ENCODE peak calls at places on chromosomes 5 and 9, in nine cellular contexts. U is stomach, H is AG04449, Z is sigmoid colon, R is lower lobe of right lung, V is cardiac muscle cell, G is GM12878, K is IMR-90, E is breast epithelium. J is an unnamed sample.

GRCh38 chr5:102758576-102758975 is 3.5 kb downstream of the PAM start:
- DNase-seq in K (peak; percentile 77), Z (no peak), E (no peak), H (no peak), G (no peak), U (no peak), R (no peak), V (peak; percentile 13), J (no peak)

GRCh38 chr5:120436996-120437395 is 27.1 kb upstream of the PRR16 start:
- DNase-seq in G (no peak), Z (no peak), V (no peak), K (peak; percentile 49), E (no peak), R (no peak), U (no peak), H (peak; percentile 58), J (no peak)

GRCh38 chr5:155307219-155307618 is 293.7 kb downstream of the KIF4B start:
- DNase-seq in G (no peak), U (no peak), H (no peak), R (no peak), E (no peak), K (no peak), Z (no peak), V (no peak), J (no peak)

GRCh38 chr9:557601-558201 is 283.8 kb upstream of the DMRT1 start:
- DNase-seq in V (no peak), Z (no peak), E (no peak), K (no peak), R (no peak), U (no peak), H (no peak), G (no peak), J (no peak)

GRCh38 chr9:22469928-22470544 is 23.4 kb downstream of the DMRTA1 start:
- DNase-seq in R (no peak), G (peak; percentile 3), U (no peak), Z (no peak), V (peak; percentile 29), E (no peak), H (no peak), K (peak; percentile 13), J (no peak)

GRCh38 chr5:132234684-132235062 is 7.0 kb upstream of the P4HA2 start:
- DNase-seq in Z (peak; percentile 40), E (no peak), G (no peak), U (no peak), V (no peak), K (no peak), R (no peak), H (no peak), J (no peak)

GRCh38 chr5:68528877-68529276 is 313.3 kb downstream of the PIK3R1 start:
- DNase-seq in K (peak; percentile 18), E (no peak), R (no peak), Z (no peak), U (no peak), G (no peak), V (no peak), H (peak; percentile 44), J (no peak)

GRCh38 chr5:111719773-111720172 is 37.2 kb downstream of the NREP start:
- DNase-seq in E (no peak), R (no peak), V (no peak), G (no peak), Z (no peak), K (no peak), U (no peak), H (no peak), J (no peak)

GRCh38 chr5:180296778-180297177 is 4.9 kb upstream of the MAPK9 start:
- DNase-seq in K (peak; percentile 13), H (no peak), Z (no peak), U (no peak), E (no peak), V (peak; percentile 34), G (no peak), R (no peak), J (no peak)

GRCh38 chr5:140049205-140049604 is 6.1 kb upstream of the NRG2 start:
- DNase-seq in G (no peak), K (no peak), Z (no peak), H (no peak), U (no peak), E (no peak), R (no peak), V (no peak), J (no peak)

GRCh38 chr5:51380603-51381207 is 2.5 kb upstream of the ISL1 start:
- DNase-seq in Z (no peak), K (peak; percentile 4), G (no peak), V (peak; percentile 29), E (no peak), U (peak; percentile 41), H (no peak), R (no peak), J (no peak)

GRCh38 chr5:99037668-99038067 is 108.9 kb upstream of the CHD1 start:
- DNase-seq in V (no peak), H (no peak), R (peak; percentile 60), U (peak; percentile 43), E (no peak), K (no peak), G (no peak), Z (no peak), J (no peak)

GRCh38 chr9:14258840-14259239 is 55.1 kb downstream of the NFIB start:
- DNase-seq in R (no peak), E (no peak), K (peak; percentile 68), Z (no peak), H (no peak), V (peak; percentile 53), G (no peak), U (no peak), J (no peak)
- H3K4me3 ChIP-seq in R (no peak overlapping the region), E (no peak overlapping the region), K (no peak overlapping the region), Z (no peak overlapping the region), H (no peak overlapping the region), V (no peak overlapping the region), G (no peak overlapping the region), U (no peak overlapping the region), J (no peak overlapping the region)

GRCh38 chr9:132211570-132211969 is 49.7 kb downstream of the NTNG2 start:
- DNase-seq in E (no peak), Z (no peak), G (no peak), H (no peak), U (no peak), R (no peak), K (no peak), V (no peak), J (no peak)

GRCh38 chr9:132216861-132217655 is 55.2 kb downstream of the NTNG2 start:
- DNase-seq in H (no peak), Z (no peak), V (no peak), E (no peak), G (no peak), R (peak; percentile 71), K (no peak), U (no peak), J (no peak)

GRCh38 chr9:132209263-132209662 is 47.4 kb downstream of the NTNG2 start:
- DNase-seq in Z (no peak), H (no peak), V (no peak), G (no peak), U (no peak), E (no peak), R (no peak), K (no peak), J (no peak)

GRCh38 chr9:132210472-132211145 is 48.8 kb downstream of the NTNG2 start:
- DNase-seq in H (no peak), V (no peak), E (no peak), U (no peak), K (peak; percentile 94), R (no peak), Z (no peak), G (no peak), J (no peak)

DNA sequence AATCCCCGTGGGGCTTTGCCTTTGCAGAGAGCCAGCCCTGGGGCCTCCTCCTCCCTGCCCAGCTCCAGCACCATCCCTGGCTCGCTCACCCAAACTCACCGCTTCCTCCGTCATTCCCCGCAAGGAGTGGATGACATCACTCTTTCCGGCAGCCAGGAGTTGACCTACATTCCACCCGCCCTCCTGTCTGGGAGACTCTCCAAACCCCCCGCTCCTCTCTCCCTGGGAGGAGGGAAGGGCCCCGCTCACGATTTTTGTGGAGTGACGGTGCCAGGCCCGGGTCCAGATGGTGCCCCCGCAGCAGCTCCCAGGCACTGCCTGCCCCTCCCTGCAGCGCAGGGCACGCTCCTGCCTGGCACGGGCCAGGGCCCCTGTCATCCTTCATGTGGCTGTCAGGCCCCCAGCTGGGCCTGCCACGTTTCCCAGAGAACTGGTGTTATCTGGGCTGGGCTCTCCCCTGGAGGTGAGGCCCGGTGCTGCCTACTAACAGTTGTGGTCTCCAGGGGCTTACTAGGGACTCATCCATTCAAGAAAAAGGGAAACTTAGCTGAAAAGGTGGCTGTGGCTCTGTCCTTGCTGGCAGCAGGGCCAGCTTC is 52.3 kb downstream of the NTNG2 start:
- DNase-seq in G (no peak), H (peak; percentile 71), V (peak; percentile 93), R (peak; percentile 73), Z (peak; percentile 86), U (peak; percentile 38), K (peak; percentile 96), E (peak; percentile 82), J (peak; percentile 48)
- TF ChIP-seq CTCF in G (no peak), H (no peak), V (peak; percentile 15), R (no peak), Z (no peak), U (no peak), K (peak; percentile 23), E (no peak), J (peak; percentile 6)

DNA sequence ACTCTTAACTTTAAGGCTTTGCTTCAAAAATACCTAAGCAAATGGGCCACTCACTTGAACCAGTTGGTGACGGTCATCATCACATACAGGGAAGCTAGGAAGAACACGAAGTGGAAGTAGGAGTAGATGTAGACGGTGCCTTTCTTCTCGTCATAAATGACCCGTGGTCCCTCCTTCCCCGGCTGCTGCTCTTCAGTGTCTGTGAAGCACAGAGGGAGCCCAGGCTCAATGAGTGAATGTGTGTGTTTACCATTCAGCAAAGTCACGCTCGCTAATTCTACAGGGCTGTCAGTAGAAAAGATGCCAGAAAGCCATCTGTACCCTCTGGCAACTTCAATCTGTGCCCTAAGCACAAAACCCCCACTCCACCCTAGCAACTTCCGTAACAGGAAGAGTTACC is 109.8 kb downstream of the SERINC5 start:
- DNase-seq in G (no peak), U (no peak), Z (no peak), K (no peak), H (no peak), R (no peak), V (no peak), E (no peak), J (no peak)
- H3K4me3 ChIP-seq in G (no peak overlapping the region), U (no peak overlapping the region), Z (no peak overlapping the region), K (no peak overlapping the region), H (no peak overlapping the region), R (no peak overlapping the region), V (no peak overlapping the region), E (no peak overlapping the region), J (no peak overlapping the region)

DNA sequence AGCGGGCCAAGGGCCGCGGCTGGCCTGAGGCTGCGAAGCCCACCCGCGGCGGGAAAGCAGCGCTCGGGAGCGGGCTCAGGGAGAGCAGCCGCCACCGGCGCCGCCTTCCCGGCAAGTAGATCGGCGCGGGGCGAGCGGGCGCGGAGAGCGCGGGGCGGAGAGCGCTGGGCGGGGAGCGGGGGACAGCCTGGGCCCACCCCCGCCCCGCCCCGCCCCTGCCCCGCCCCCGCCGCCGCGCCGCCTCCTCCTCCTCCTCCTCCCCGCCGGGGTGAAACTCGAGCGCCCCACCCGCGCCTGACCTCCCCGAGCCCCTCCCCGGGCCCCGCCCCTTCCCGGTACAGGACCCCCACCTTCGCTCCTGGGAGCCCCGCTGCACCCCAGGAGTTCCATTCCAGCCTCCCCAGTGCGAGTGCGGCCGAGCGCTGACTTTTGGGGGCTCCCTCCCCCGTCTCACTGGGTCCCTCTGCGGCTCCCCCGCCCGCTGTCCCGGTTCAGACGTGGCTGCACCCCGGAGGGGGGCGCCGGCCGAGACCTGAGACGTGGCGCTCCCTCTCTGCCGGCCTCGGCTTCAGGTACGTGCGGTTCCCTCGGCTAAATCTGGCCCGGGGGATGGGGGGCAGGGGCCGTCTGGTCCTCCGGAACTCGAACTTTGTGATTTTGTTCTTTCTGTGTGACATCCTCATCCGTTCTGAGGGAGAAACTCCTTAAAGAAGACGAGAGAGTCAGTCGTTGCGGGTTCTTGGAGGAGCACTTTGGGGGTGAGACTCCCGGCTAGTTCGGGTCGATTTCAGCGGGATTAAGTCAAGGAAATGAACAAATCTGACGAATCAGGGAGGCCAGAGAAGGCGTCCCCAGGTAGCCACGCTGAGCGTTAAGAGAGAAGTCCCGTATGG is at the start of gene SEMA5A:
- DNase-seq in G (no peak), R (peak; percentile 77), Z (peak; percentile 87), V (peak; percentile 78), U (peak; percentile 72), E (peak; percentile 50), H (no peak), K (peak; percentile 66), J (no peak)
- TF ChIP-seq CTCF in G (no peak), R (no peak), Z (no peak), V (no peak), U (no peak), E (no peak), H (peak; percentile 14), K (no peak), J (no peak)

J was measured in retinal pigment epithelial cell.